ENCODE peak calls at places on chromosomes 1 and 21, in eight cellular contexts. C, K, R, O, A, Q, B and G are unnamed samples.

GRCh38 chr1:28718166-28718565 is 18.6 kb upstream of the YTHDF2 start:
- DNase-seq in A (no peak), C (no peak), B (no peak), Q (no peak), R (no peak), O (no peak), K (no peak), G (no peak)

GRCh38 chr1:25952851-25953401 is 44.9 kb downstream of the PAFAH2 start:
- DNase-seq in O (no peak), Q (peak), K (no peak), B (peak), C (no peak), R (peak), A (no peak), G (no peak)

GRCh38 chr1:160076295-160076694 is 5.0 kb upstream of the KCNJ9 start:
- DNase-seq in A (no peak), B (no peak), R (peak), K (peak), C (no peak), Q (no peak), O (no peak), G (no peak)

GRCh38 chr21:46065993-46066842 is 31.7 kb upstream of the COL6A2 start:
- DNase-seq in Q (no peak), R (no peak), A (no peak), O (no peak), B (peak), C (no peak), K (no peak), G (peak)

GRCh38 chr1:1020415-1021009 is 592 bp downstream of the AGRN start:
- DNase-seq in C (no peak), R (no peak), Q (no peak), A (peak), K (no peak), B (no peak), O (no peak), G (no peak)

GRCh38 chr1:184492543-184492942 is 105.7 kb downstream of the C1orf21 start:
- DNase-seq in K (no peak), Q (no peak), O (no peak), A (no peak), C (no peak), R (no peak), B (no peak), G (no peak)

GRCh38 chr1:107626075-107626796 is 338.7 kb downstream of the VAV3 start:
- DNase-seq in C (no peak), Q (no peak), K (peak), B (peak), R (peak), O (no peak), A (no peak), G (no peak)

GRCh38 chr21:42346866-42347600 is 3.8 kb downstream of the TFF2 start:
- DNase-seq in K (no peak), R (no peak), Q (no peak), O (no peak), A (no peak), C (no peak), B (no peak), G (peak)

GRCh38 chr1:27135920-27136551 is 18.9 kb downstream of the SLC9A1 start:
- DNase-seq in R (no peak), Q (no peak), O (no peak), B (no peak), C (no peak), K (no peak), A (no peak), G (no peak)

GRCh38 chr1:231410041-231410591 is 12.0 kb downstream of the EGLN1 start:
- DNase-seq in A (no peak), B (no peak), Q (no peak), O (no peak), R (peak), K (no peak), C (no peak), G (no peak)

GRCh38 chr1:93056214-93056613 is 22.9 kb upstream of the MTF2 start:
- DNase-seq in Q (peak), K (peak), B (peak), C (no peak), A (no peak), O (no peak), R (peak), G (no peak)

GRCh38 chr1:13922440-13922839 is 222.5 kb downstream of the PRDM2 start:
- DNase-seq in B (no peak), O (no peak), A (no peak), C (no peak), Q (no peak), K (no peak), R (no peak), G (no peak)

GRCh38 chr21:36744560-36745231 is 45.8 kb downstream of the SIM2 start:
- DNase-seq in O (no peak), R (no peak), C (no peak), K (no peak), B (no peak), A (no peak), Q (no peak), G (no peak)

GRCh38 chr1:164771001-164771550 is 212.1 kb downstream of the PBX1 start:
- DNase-seq in R (peak), Q (no peak), A (no peak), K (no peak), C (no peak), O (no peak), B (peak), G (no peak)

GRCh38 chr1:43606624-43607023 is 43.3 kb upstream of the KDM4A start:
- DNase-seq in Q (no peak), O (no peak), K (no peak), R (no peak), A (no peak), B (no peak), C (no peak), G (no peak)

GRCh38 chr1:36705629-36706028 is 222.9 kb upstream of the CSF3R start:
- DNase-seq in C (no peak), Q (no peak), A (no peak), R (no peak), K (no peak), B (no peak), O (no peak), G (no peak)

GRCh38 chr1:238955934-238956333 is 430.4 kb upstream of the CHRM3 start:
- DNase-seq in K (no peak), B (no peak), C (no peak), R (no peak), O (no peak), Q (no peak), A (no peak), G (no peak)
- TF ChIP-seq CTCF in K (no peak), B (no peak), C (no peak), R (no peak), O (no peak), Q (no peak), A (no peak), G (no peak)

GRCh38 chr1:204366759-204367158 is 7.0 kb upstream of the PLEKHA6 start:
- DNase-seq in Q (no peak), A (no peak), R (no peak), C (no peak), K (no peak), B (no peak), O (no peak), G (no peak)
- TF ChIP-seq CTCF in Q (peak), A (no peak), R (peak), C (no peak), K (peak), B (peak), O (peak), G (peak)

DNA sequence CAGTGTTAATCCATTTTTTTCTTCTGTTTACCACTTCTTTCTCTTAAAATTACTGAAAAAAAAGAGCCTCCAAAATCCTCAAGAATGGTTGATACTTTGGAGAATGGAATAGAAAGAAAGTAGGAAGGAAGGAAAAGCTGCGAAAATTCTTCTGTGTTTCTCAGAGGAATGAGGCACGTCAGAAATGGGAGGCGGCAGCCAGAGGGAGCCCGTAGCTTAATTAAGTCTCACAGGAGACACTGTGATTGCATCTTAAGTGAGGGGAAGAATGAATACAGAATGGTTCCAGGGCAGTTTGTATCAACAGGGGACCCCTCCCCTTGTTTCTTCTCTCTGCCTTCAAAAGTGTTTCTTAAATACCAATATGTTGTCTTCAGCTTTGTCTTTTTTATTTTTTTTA is 1099.5 kb downstream of the PLA2G4A start:
- DNase-seq in B (peak), K (peak), R (peak), A (peak), Q (peak), C (no peak), O (no peak), G (no peak)
- TF ChIP-seq CTCF in B (peak), K (peak), R (peak), A (peak), Q (peak), C (no peak), O (no peak), G (peak)

DNA sequence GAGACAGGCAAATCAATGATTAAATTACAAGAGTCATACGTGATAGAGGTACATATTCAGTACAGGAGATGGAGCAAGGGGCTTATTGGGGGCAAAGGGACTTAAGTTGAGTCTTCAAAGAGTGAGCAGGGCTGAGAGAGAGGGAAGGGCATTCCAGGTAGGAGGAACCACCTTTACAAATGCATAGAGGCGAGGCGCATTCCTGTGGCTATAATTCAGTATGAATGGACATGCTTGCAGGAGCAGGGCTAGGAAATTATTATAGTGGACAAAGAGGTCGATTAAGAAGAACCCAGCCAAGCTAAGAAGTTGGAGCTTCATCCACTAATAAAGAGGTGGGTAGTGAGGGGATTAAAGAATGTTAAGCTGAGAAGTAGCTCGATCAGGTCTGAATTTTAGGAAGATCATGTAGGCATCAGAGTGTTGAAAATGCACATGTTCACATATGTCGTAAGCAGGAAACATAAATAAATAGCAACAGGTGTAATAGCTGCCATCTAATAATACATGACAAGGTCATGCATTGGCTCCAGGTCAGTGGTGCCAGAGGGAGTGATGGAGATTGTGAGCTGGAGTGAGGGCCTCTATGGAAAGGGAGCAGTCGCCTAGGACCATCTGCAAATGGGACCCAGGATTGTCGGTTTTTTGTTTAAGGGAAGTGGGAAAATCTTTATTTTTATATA is 12.0 kb upstream of the HNRNPU start:
- DNase-seq in Q (no peak), B (no peak), O (no peak), C (no peak), R (no peak), K (no peak), A (no peak), G (no peak)
- TF ChIP-seq CTCF in Q (no peak), B (no peak), O (no peak), C (no peak), R (no peak), K (no peak), A (no peak), G (no peak)